ENCODE peak calls at places on chromosomes 12 and 14, in seven cellular contexts. I is CD4-positive, alpha-beta T cell; L is tibial nerve; U is stomach; J is CD4-positive, alpha-beta memory T cell; S is testis; C is adrenal gland. V is an unnamed sample.

GRCh38 chr12:52648012-52648550 is 3.9 kb downstream of the KRT2 start:
- DNase-seq in I (no peak), L (no peak), U (no peak), J (no peak), S (no peak), C (no peak), V (no peak)

GRCh38 chr14:55518391-55518790 is 61.6 kb upstream of the KTN1 start:
- DNase-seq in I (no peak), L (no peak), U (no peak), J (no peak), S (peak; percentile 28), C (no peak), V (no peak)

GRCh38 chr12:110741371-110741770 is 1.3 kb downstream of the PPP1CC start:
- DNase-seq in I (no peak), L (no peak), U (no peak), J (peak; percentile 50), S (no peak), C (no peak), V (no peak)

GRCh38 chr14:81096656-81097055 is 124.1 kb downstream of the GTF2A1 start:
- DNase-seq in I (no peak), L (no peak), U (no peak), J (no peak), S (no peak), C (no peak), V (no peak)

GRCh38 chr14:55915464-55915863 is 202.7 kb upstream of the PELI2 start:
- DNase-seq in I (no peak), L (no peak), U (no peak), J (no peak), S (no peak), C (no peak), V (no peak)

GRCh38 chr12:69534389-69534822 is 50.9 kb upstream of the CCT2 start:
- DNase-seq in I (no peak), L (no peak), U (no peak), J (no peak), S (peak; percentile 73), C (peak; percentile 82), V (no peak)

GRCh38 chr12:32176606-32177005 is 70.0 kb downstream of the BICD1 start:
- DNase-seq in I (no peak), L (no peak), U (no peak), J (no peak), S (no peak), C (no peak), V (no peak)

GRCh38 chr12:131473261-131473660 is 237.6 kb upstream of the SFSWAP start:
- DNase-seq in I (no peak), L (no peak), U (peak; percentile 14), J (no peak), S (no peak), C (no peak), V (no peak)

GRCh38 chr12:22672951-22673350 is 48.0 kb downstream of the ETNK1 start:
- DNase-seq in I (no peak), L (no peak), U (no peak), J (no peak), S (no peak), C (no peak), V (no peak)

GRCh38 chr12:56081393-56082347 is 1.7 kb downstream of the ERBB3 start:
- DNase-seq in I (no peak), L (no peak), U (peak; percentile 82), J (no peak), S (no peak), C (no peak), V (peak; percentile 19)

GRCh38 chr12:110848524-110848923 is 1.7 kb downstream of the CCDC63 start:
- DNase-seq in I (no peak), L (no peak), U (no peak), J (no peak), S (no peak), C (no peak), V (no peak)

GRCh38 chr12:69405466-69405865 is 45.9 kb downstream of the YEATS4 start:
- DNase-seq in I (no peak), L (no peak), U (no peak), J (no peak), S (no peak), C (peak; percentile 87), V (no peak)

GRCh38 chr14:104931771-104932675 is 7.3 kb downstream of the PLD4 start:
- DNase-seq in I (no peak), L (peak; percentile 11), U (no peak), J (no peak), S (no peak), C (no peak), V (no peak)

DNA sequence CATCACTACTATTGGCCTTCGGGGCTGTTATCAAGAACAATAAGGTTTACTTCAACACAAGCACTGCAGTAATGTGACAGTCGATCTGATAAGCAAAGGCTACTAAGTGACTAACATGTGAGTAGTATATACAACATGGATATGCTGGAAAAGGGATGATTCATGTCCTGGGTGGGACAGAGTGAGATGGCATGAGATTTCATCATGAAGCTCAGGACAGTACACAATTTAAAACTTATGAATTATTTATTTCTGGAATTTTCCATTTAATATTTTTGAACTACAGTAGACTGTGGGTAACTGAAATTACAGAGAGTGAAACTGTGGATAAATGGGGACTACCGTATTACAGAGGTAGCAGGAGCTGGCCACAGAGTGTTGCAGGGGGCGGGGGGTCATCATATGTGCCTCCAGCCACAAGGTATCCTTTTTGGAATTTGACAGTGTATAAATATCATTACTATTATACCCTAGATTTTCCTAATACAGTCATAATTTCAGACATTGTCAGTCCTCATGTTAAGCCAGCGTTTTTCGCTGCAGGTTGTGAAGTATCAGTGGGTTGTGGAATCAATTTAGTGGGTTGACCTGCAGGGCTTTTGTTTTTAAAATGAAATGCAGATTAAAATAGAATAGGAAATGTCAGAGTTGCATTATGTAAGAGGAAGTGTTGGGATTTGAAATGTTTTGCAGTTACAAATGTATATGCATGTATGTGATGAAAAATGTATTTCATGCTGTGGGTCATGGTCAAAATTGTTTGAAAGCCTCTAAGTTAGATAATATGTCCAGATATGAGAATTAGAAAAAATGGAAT is 148.0 kb upstream of the NUDT4 start:
- DNase-seq in I (no peak), L (no peak), U (no peak), J (no peak), S (no peak), C (peak; percentile 26), V (no peak)
- H3K27ac ChIP-seq in I (no peak overlapping the region), L (no peak overlapping the region), U (no peak overlapping the region), J (no peak overlapping the region), S (no peak overlapping the region), C (no peak overlapping the region), V (no peak overlapping the region)

GRCh38 chr14:100334904-100335303 is 11.8 kb downstream of the SLC25A47 start:
- DNase-seq in I (no peak), L (no peak), U (no peak), J (no peak), S (no peak), C (no peak), V (no peak)

GRCh38 chr14:100336618-100337530 is 13.7 kb downstream of the SLC25A47 start:
- DNase-seq in I (no peak), L (no peak), U (peak; percentile 11), J (no peak), S (peak; percentile 9), C (no peak), V (no peak)

GRCh38 chr14:100332797-100333196 is 9.7 kb downstream of the SLC25A47 start:
- DNase-seq in I (no peak), L (no peak), U (no peak), J (no peak), S (no peak), C (no peak), V (no peak)

GRCh38 chr14:100333311-100333710 is 10.2 kb downstream of the SLC25A47 start:
- DNase-seq in I (no peak), L (no peak), U (no peak), J (no peak), S (no peak), C (no peak), V (no peak)

DNA sequence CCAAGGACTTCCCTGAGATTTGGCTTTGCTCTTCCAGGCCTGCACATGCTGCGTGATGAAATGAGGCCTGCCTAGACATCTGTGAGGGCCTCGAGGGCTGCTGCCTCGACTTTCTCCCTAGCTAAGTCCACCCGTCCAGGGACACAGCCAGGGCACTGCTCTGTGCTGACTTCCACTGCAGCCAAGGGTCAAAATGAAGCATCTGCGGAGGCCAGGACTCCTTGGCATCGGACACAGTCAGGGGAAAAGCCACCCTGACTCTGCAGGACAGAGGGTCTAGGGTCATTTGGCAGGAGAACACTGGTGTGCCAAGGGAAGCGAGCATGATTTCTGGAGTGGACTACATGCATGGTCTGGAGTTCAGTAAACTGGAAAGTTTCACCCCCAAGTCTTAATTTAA is 10.7 kb downstream of the SLC25A47 start:
- DNase-seq in I (no peak), L (no peak), U (no peak), J (no peak), S (no peak), C (no peak), V (no peak)
- H3K27ac ChIP-seq in I (no peak overlapping the region), L (no peak overlapping the region), U (no peak overlapping the region), J (no peak overlapping the region), S (no peak overlapping the region), C (no peak overlapping the region), V (no peak overlapping the region)

DNA sequence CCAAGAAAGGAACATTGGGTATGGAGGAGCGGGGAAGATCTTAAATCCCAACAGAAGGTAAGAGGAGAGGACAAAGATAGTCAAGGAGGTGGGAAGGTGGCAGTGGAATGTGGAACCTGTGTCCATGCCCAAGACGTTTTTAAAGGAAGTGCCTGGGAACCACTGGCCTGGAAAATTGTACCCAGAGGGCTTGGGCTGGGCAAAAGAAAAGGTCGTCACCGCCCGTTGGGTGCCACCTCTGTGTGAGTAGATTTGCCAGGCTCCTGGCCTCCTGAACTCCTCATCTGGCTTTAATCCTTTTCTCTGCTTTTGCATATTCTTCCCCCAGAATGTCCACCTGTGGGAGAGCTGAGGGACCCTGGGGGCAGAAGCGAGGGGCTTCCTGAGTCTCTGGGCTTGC is 32.6 kb downstream of the JDP2 start:
- DNase-seq in I (no peak), L (no peak), U (no peak), J (no peak), S (no peak), C (no peak), V (no peak)
- H3K27ac ChIP-seq in I (no peak overlapping the region), L (no peak overlapping the region), U (no peak overlapping the region), J (no peak overlapping the region), S (no peak overlapping the region), C (no peak overlapping the region), V (no peak overlapping the region)

DNA sequence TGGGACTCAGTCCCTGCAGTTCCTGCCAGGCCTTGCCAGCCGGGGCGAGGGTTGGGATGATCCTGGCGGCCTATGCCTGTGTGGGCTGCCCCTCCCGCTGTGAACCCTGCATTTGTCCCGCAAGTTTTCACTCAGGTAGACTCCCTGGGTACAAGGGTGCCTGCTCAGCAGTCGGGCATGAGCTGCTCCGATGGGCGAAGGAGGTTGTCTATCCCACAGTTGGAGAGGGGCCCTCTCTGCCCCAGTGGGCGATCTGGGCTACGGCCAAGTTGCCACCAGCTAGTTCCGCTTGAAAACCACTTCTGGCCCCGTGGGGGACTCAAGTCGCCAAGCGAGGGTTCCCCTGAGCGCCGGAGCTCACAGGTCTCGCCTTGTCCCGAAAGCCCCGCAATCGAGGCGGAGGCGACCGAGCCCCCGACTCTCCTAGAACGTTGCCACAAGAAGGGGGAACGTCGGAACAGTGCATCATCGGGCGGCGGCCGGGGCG is 368 bp upstream of the TPI1 start:
- DNase-seq in I (no peak), L (no peak), U (peak; percentile 38), J (no peak), S (no peak), C (peak; percentile 58), V (no peak)
- H3K27ac ChIP-seq in I (peak overlapping the region; percentile 73), L (peak overlapping the region; percentile 97), U (peak overlapping the region; percentile 98), J (peak overlapping the region; percentile 69), S (peak overlapping the region; percentile 95), C (peak overlapping the region; percentile 97), V (peak overlapping the region; percentile 94)

DNA sequence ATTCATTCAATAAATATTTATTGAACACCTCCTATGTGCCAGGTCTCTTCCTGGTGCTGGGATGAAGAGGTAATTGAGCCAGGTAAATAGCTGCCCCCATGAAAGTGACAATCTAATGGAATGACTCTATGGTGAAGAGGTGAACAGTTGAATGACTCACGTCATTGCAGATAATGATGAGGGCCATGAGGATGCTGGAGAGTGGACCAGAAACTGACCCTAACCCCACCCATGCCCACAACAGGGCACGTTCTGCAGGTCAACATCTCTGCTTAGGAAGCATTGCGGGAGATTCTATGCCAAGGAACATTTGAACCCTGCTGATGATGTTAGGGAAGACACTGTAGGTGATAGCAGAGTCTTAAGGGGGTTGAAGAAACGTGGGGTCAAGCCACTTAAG is 788.9 kb upstream of the TBX3 start:
- DNase-seq in I (no peak), L (no peak), U (no peak), J (no peak), S (no peak), C (no peak), V (no peak)
- H3K27ac ChIP-seq in I (no peak overlapping the region), L (no peak overlapping the region), U (no peak overlapping the region), J (no peak overlapping the region), S (no peak overlapping the region), C (no peak overlapping the region), V (no peak overlapping the region)

V was measured in substantia nigra.